ENCODE peak calls at places on chromosomes 1 and 21, in five cellular contexts. M is kidney epithelial cell, A is fibroblast of villous mesenchyme, G is thyroid gland, O is nephron progenitor cell. R is an unnamed sample.

GRCh38 chr1:244231572-244232315 is 180.7 kb downstream of the ZBTB18 start:
- DNase-seq in M (no peak), A (no peak), G (peak), O (peak), R (no peak)

GRCh38 chr1:201791051-201791774 is 37.7 kb upstream of the IPO9 start:
- DNase-seq in M (no peak), A (peak), G (no peak), O (no peak), R (no peak)

GRCh38 chr1:36846366-36846765 is 187.9 kb downstream of the GRIK3 start:
- DNase-seq in M (no peak), A (no peak), G (no peak), O (no peak), R (peak)

GRCh38 chr1:165444897-165445370 is at the start of gene RXRG:
- DNase-seq in M (no peak), A (peak), G (peak), O (peak), R (peak)

GRCh38 chr21:37149411-37149810 is 76.4 kb downstream of the TTC3 start:
- DNase-seq in M (no peak), A (peak), G (no peak), O (no peak), R (no peak)

GRCh38 chr1:8463144-8463927 is 145.4 kb downstream of the SLC45A1 start:
- DNase-seq in M (no peak), A (peak), G (peak), O (no peak), R (peak)

GRCh38 chr1:175848329-175848728 is 104.9 kb upstream of the TNR start:
- DNase-seq in M (no peak), A (no peak), G (no peak), O (no peak), R (no peak)

GRCh38 chr1:13699510-13699909 is 478 bp upstream of the PRDM2 start:
- DNase-seq in M (no peak), A (no peak), G (peak), O (no peak), R (no peak)

GRCh38 chr1:110312188-110313121 is 26.7 kb upstream of the RBM15 start:
- DNase-seq in M (peak), A (peak), G (peak), O (peak), R (peak)

GRCh38 chr21:34543017-34543416 is 31.0 kb upstream of the KCNE1 start:
- DNase-seq in M (no peak), A (no peak), G (no peak), O (no peak), R (no peak)

GRCh38 chr1:96357132-96357531 is 364.5 kb upstream of the PTBP2 start:
- DNase-seq in M (no peak), A (no peak), G (no peak), O (no peak), R (no peak)

GRCh38 chr1:75503221-75503974 is 107.5 kb downstream of the SLC44A5 start:
- DNase-seq in M (no peak), A (no peak), G (no peak), O (no peak), R (no peak)

GRCh38 chr1:151898519-151898991 is 10.8 kb downstream of the THEM4 start:
- DNase-seq in M (no peak), A (peak), G (peak), O (no peak), R (no peak)

GRCh38 chr1:8155528-8156186 is 129.5 kb upstream of the ERRFI1 start:
- DNase-seq in M (no peak), A (no peak), G (peak), O (no peak), R (no peak)

GRCh38 chr1:17606826-17607440 is 67.4 kb downstream of the ARHGEF10L start:
- DNase-seq in M (no peak), A (peak), G (peak), O (peak), R (peak)

GRCh38 chr1:47780469-47780995 is 216.7 kb downstream of the TRABD2B start:
- DNase-seq in M (no peak), A (no peak), G (no peak), O (no peak), R (no peak)

GRCh38 chr1:17673335-17674075 is 81.6 kb upstream of the ACTL8 start:
- DNase-seq in M (no peak), A (no peak), G (no peak), O (no peak), R (peak)

GRCh38 chr1:157115851-157116734 is 16.5 kb upstream of the ETV3L start:
- DNase-seq in M (no peak), A (no peak), G (no peak), O (no peak), R (no peak)

GRCh38 chr1:53390736-53391135 is 62.9 kb upstream of the LRP8 start:
- DNase-seq in M (no peak), A (no peak), G (no peak), O (no peak), R (no peak)

GRCh38 chr1:238677567-238677966 is 708.8 kb upstream of the CHRM3 start:
- DNase-seq in M (no peak), A (no peak), G (no peak), O (no peak), R (no peak)

GRCh38 chr21:37072239-37072987 is 458 bp downstream of the PIGP start:
- DNase-seq in M (no peak), A (no peak), G (peak), O (peak), R (peak)

GRCh38 chr1:246577082-246577719 is 10.9 kb downstream of the CNST start:
- DNase-seq in M (no peak), A (no peak), G (no peak), O (no peak), R (no peak)

GRCh38 chr1:47646676-47647075 is 208.8 kb downstream of the FOXD2 start:
- DNase-seq in M (no peak), A (no peak), G (no peak), O (no peak), R (no peak)

GRCh38 chr21:37430184-37430821 is 63.7 kb downstream of the DYRK1A start:
- DNase-seq in M (no peak), A (no peak), G (peak), O (no peak), R (no peak)

GRCh38 chr1:217953922-217954321 is 322.8 kb downstream of the SPATA17 start:
- DNase-seq in M (peak), A (no peak), G (peak), O (no peak), R (no peak)

GRCh38 chr1:30318413-30318812 is 405.0 kb downstream of the MATN1 start:
- DNase-seq in M (no peak), A (no peak), G (no peak), O (no peak), R (no peak)
- TF ChIP-seq CTCF in M (no peak), A (no peak), G (no peak), O (no peak), R (no peak)

DNA sequence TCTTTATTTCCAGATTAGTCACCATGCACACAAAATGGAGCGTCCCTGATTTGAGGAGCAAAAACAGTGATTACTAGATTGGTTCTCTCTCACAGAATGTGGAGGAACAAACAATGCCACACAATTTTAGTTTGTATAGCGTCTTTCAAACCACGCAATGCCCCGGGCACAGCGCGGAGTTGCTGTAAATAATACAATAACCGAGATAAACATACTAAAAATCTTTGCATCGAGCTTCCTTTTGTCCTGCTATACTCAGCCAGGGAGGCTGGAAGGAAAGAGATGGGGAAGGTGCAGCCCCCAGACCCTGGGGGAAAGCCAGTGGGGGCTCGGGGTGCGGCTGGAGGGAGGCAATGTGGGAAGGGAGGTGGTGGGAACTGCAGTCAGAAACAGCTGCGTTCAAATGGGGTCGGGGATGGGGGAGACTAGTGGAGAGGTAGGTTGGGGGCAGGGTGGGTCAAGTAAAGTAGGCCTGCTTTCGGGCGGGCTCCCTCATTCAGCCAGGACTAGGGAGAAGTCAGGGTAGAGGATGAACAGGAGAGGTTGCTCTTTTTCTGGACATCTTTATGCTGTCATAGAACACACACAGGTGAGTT is 366.3 kb downstream of the RPS6KC1 start:
- DNase-seq in M (no peak), A (no peak), G (no peak), O (no peak), R (no peak)
- TF ChIP-seq CTCF in M (no peak), A (no peak), G (no peak), O (no peak), R (no peak)

GRCh38 chr1:192235127-192235526 is 76.9 kb downstream of the RGS18 start:
- DNase-seq in M (no peak), A (no peak), G (no peak), O (no peak), R (no peak)
- TF ChIP-seq CTCF in M (no peak), A (no peak), G (no peak), O (no peak), R (no peak)

DNA sequence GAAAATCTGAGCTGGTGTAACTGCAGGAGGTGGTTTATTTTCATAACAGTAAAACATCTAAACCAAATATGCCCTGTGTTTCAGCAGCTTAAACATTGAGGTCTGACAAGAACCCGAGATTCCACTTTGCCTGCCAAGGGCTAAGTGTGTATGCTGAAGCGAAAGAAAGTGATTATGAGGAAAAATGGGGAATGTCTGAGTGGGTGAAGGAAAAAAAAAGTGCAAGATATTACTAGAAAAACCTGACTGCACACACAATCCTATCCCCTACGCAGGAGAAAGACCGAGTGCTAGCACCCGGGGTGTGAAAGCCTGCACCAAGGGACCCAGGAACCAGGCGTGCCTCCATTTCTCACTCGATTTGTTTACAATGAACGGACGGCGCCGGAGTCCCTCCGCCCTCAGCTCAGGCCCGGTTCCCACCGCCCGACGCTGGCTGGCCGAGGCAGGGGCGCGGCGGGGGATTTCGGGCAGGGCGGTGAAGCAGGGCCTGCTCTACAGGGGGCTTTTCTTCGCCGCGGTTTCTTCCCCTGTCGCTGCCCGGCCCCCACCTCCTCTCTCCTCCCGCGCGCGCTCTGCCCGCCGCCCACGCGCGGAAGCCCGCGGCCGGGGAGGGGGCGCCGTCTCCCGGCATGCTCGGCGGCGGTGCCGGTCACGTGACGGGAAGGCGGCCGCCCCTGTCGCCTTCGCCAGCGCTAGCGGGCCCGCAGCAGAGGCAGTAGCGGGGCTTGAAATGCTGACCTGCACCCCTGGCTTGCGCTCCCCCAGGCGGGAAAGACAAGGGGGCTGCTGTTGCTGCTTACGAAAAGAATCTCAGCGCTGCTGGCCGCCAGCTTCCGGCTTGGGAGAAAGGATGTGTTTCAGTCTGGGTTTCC is 35.9 kb downstream of the ITPKB start:
- DNase-seq in M (no peak), A (peak), G (peak), O (peak), R (peak)
- TF ChIP-seq CTCF in M (no peak), A (no peak), G (no peak), O (no peak), R (no peak)

DNA sequence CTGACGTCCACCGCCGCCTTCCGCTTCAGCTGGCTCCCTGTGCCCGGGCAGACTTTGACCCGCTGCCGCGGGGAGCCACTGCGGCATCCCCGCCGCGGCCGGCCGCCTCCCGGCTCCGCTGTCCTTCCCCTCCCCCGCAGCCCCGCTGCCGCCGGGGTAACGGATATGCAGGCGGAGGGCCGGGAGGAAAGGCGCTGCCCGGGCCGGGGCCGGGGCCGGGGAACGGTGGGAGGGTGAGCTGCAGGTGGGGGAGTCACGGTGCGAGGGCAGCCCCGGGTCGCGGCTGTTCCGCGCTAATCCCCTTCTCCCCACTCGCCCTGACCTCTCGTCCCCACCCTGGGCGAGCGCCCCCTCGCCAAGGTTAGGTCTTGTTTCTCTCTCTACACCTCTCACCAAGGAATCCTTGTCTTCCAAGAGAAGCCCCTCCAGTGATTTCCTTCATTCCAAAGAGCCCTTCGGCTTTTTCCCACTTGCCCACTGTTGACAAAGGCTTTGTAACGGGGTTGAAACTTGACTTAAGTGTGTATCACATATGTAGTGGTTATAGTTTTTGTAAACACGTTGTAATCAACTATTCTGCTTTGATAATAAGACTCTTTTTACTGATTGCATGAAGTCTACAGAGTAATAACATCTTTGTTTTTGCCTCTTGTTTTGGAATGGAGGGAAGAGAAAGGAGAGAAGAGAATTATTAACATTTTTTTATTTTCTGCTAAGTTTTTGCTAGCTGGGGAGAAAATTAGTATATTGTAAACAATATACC is 685 bp downstream of the XPR1 start:
- DNase-seq in M (no peak), A (no peak), G (peak), O (peak), R (peak)
- TF ChIP-seq CTCF in M (peak), A (peak), G (no peak), O (no peak), R (no peak)

GRCh38 chr1:188782220-188782841 is 1695.3 kb downstream of the BRINP3 start:
- DNase-seq in M (peak), A (peak), G (no peak), O (peak), R (peak)
- TF ChIP-seq CTCF in M (peak), A (peak), G (no peak), O (peak), R (peak)

DNA sequence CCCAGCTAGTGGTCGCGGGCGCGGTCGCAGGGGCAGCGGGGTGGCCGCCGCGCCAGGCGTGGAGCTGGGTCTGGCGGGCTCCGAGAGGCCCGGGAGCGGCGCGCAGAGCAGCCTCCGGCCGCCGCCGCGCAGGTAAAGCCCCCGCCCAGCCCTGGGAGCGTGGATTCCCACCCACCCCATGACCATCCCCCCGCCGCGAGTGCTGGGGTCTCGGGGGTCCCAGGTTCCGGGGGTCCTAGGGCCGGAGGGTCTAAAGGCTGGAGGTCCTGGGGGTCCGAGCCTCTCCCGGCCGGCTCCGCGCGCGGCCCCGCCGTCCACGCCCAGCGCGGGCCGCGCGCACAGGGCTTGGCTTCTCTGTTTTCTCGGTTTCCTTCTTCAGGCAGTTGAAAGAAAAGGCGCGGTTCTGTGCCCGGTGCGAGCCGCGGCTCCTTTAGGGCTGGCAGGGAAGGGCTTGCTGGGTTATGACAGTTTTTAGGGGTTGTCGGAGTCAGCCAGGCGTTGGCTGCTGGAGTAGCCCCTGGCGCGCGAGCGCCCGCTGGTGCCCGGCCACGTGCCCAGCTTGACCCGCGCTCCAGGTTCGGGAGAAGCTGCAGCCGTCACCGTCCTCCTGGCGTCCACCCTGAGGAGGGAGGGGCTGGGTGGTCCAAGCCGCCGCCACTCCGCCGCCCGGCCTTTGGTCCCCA is 355 bp downstream of the LRRC3 start:
- DNase-seq in M (no peak), A (peak), G (peak), O (peak), R (no peak)
- TF ChIP-seq CTCF in M (peak), A (no peak), G (no peak), O (no peak), R (no peak)

GRCh38 chr1:60037669-60038068 is 35.9 kb downstream of the C1orf87 start:
- DNase-seq in M (no peak), A (no peak), G (no peak), O (no peak), R (no peak)

GRCh38 chr1:60034999-60035398 is 38.6 kb downstream of the C1orf87 start:
- DNase-seq in M (no peak), A (no peak), G (no peak), O (no peak), R (no peak)

GRCh38 chr1:60033066-60033465 is 40.5 kb downstream of the C1orf87 start:
- DNase-seq in M (no peak), A (peak), G (no peak), O (no peak), R (no peak)

GRCh38 chr1:60037061-60037460 is 36.5 kb downstream of the C1orf87 start:
- DNase-seq in M (no peak), A (no peak), G (no peak), O (no peak), R (no peak)

DNA sequence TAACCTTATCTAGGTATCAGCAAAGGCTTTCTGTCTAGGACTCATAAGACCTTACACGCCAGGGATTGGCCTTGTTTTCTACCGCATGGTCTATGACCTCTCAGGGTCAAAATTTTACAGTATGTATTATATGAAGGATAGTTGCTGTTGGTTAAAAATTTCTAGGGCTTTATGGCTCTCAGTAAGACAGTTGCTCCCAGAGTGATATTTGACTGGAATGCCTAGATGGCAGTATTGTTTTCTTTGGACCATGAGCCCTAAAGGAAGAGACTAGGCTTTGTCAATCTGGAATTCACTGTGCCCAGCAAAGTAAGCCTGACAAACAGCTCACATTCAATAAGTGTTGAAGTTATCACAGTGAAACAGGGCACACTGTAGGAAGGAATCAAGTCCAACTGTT is 37.6 kb downstream of the C1orf87 start:
- DNase-seq in M (no peak), A (no peak), G (no peak), O (no peak), R (no peak)
- TF ChIP-seq CTCF in M (no peak), A (no peak), G (no peak), O (no peak), R (no peak)

R was measured in glutamatergic neuron.